ENCODE peak calls at places on chromosomes 12 and 14, in four cellular contexts. Y is K562, J is HL-60, Q is GM12878. P is an unnamed sample.

GRCh38 chr12:57834086-57834876 is 12.2 kb downstream of the CTDSP2 start:
- DNase-seq in Q (no peak), Y (no peak), J (no peak), P (no peak)

GRCh38 chr12:46219892-46220655 is 48.8 kb downstream of the SLC38A1 start:
- DNase-seq in J (peak), Q (no peak), Y (peak), P (no peak)

GRCh38 chr12:106078358-106079025 is 60.3 kb downstream of the NUAK1 start:
- DNase-seq in J (no peak), Q (no peak), Y (no peak), P (no peak)

GRCh38 chr12:120901818-120902217 is 2.3 kb downstream of the SPPL3 start:
- DNase-seq in Q (no peak), Y (no peak), J (no peak), P (no peak)

GRCh38 chr12:49227701-49228100 is 37.2 kb upstream of the TUBA1C start:
- DNase-seq in J (no peak), Q (no peak), Y (no peak), P (no peak)

GRCh38 chr12:93571360-93571853 is 1.1 kb upstream of the SOCS2 start:
- DNase-seq in J (no peak), Q (no peak), Y (peak), P (peak)

GRCh38 chr14:32693114-32693513 is 245.6 kb upstream of the NPAS3 start:
- DNase-seq in Q (no peak), J (no peak), Y (no peak), P (no peak)

GRCh38 chr14:30656190-30656632 is 34.1 kb downstream of the SCFD1 start:
- DNase-seq in J (peak), Y (no peak), Q (peak), P (no peak)

GRCh38 chr14:102711946-102712345 is 65.3 kb upstream of the TRAF3 start:
- DNase-seq in Y (no peak), Q (no peak), J (no peak), P (no peak)

GRCh38 chr12:93624595-93625294 is 52.3 kb downstream of the SOCS2 start:
- DNase-seq in Y (peak), Q (peak), J (no peak), P (no peak)

GRCh38 chr12:78359530-78359929 is 505.0 kb upstream of the SYT1 start:
- DNase-seq in Y (no peak), J (no peak), Q (no peak), P (no peak)

GRCh38 chr14:56514663-56515371 is 64.8 kb upstream of the TMEM260 start:
- DNase-seq in Y (peak), Q (no peak), J (no peak), P (no peak)

GRCh38 chr14:92362781-92363235 is 39.8 kb downstream of the SLC24A4 start:
- DNase-seq in J (no peak), Y (no peak), Q (no peak), P (no peak)

GRCh38 chr12:4355843-4356327 is 23.6 kb downstream of the FGF23 start:
- DNase-seq in Y (peak), J (peak), Q (no peak), P (no peak)

GRCh38 chr14:71539660-71540285 is 392.5 kb upstream of the RGS6 start:
- DNase-seq in Y (no peak), J (no peak), Q (no peak), P (no peak)

GRCh38 chr14:91158091-91158790 is 44.4 kb downstream of the DGLUCY start:
- DNase-seq in Y (no peak), J (no peak), Q (no peak), P (no peak)

GRCh38 chr12:13179159-13180074 is 17.1 kb upstream of the EMP1 start:
- DNase-seq in Y (no peak), Q (no peak), J (peak), P (no peak)

GRCh38 chr12:108826807-108827721 is 30.3 kb downstream of the SSH1 start:
- DNase-seq in Y (no peak), Q (no peak), J (no peak), P (no peak)

GRCh38 chr12:90940872-90941499 is 14.0 kb downstream of the CCER1 start:
- DNase-seq in Y (peak), J (peak), Q (no peak), P (no peak)

GRCh38 chr14:74510955-74511354 is 17.4 kb downstream of the ISCA2 start:
- DNase-seq in Q (no peak), J (no peak), Y (no peak), P (no peak)

GRCh38 chr12:82728710-82729109 is 42.0 kb downstream of the TMTC2 start:
- DNase-seq in Q (no peak), Y (no peak), J (no peak), P (no peak)

GRCh38 chr14:58133739-58134138 is 18.3 kb downstream of the ARMH4 start:
- DNase-seq in Q (no peak), Y (no peak), J (no peak), P (no peak)

GRCh38 chr12:131828671-131829350 is 618 bp downstream of the MMP17 start:
- DNase-seq in Q (no peak), Y (peak), J (no peak), P (no peak)

GRCh38 chr14:35414365-35414764 is 9.8 kb upstream of the NFKBIA start:
- DNase-seq in J (no peak), Q (no peak), Y (no peak), P (no peak)

GRCh38 chr12:45745861-45746277 is 16.4 kb downstream of the ARID2 start:
- DNase-seq in Q (no peak), J (no peak), Y (no peak), P (no peak)

GRCh38 chr14:100692859-100693558 is 33.7 kb upstream of the DLK1 start:
- DNase-seq in J (no peak), Y (no peak), Q (no peak), P (no peak)

GRCh38 chr12:78018939-78019338 is 188.2 kb downstream of the NAV3 start:
- DNase-seq in Q (no peak), J (peak), Y (no peak), P (no peak)

GRCh38 chr12:93763746-93764147 is 86.6 kb downstream of the CRADD start:
- DNase-seq in J (no peak), Q (no peak), Y (no peak), P (no peak)

GRCh38 chr14:31090872-31091764 is 64.9 kb upstream of the STRN3 start:
- DNase-seq in J (peak), Y (no peak), Q (no peak), P (no peak)

GRCh38 chr14:79294506-79294905 is 916.8 kb downstream of the DIO2 start:
- DNase-seq in Y (no peak), J (no peak), Q (no peak), P (no peak)

GRCh38 chr14:33647385-33647786 is 303.5 kb downstream of the EGLN3 start:
- DNase-seq in J (no peak), Y (no peak), Q (no peak), P (no peak)

GRCh38 chr12:107379852-107380567 is 286.7 kb upstream of the CRY1 start:
- DNase-seq in J (no peak), Y (no peak), Q (no peak), P (no peak)

GRCh38 chr14:53325176-53325806 is 172.2 kb upstream of the DDHD1 start:
- DNase-seq in Q (no peak), J (no peak), Y (no peak), P (no peak)

GRCh38 chr14:66121859-66122258 is 364.3 kb upstream of the CCDC196 start:
- DNase-seq in Y (no peak), J (no peak), Q (no peak), P (no peak)

GRCh38 chr12:118986043-118986442 is 4.7 kb downstream of the SRRM4 start:
- DNase-seq in J (no peak), Q (no peak), Y (no peak), P (no peak)

GRCh38 chr12:2555487-2556082 is 239.2 kb upstream of the FKBP4 start:
- DNase-seq in Y (no peak), J (no peak), Q (no peak), P (no peak)

GRCh38 chr12:2553388-2554126 is 241.2 kb upstream of the FKBP4 start:
- DNase-seq in J (no peak), Y (no peak), Q (no peak), P (no peak)

GRCh38 chr12:2561367-2561766 is 233.4 kb upstream of the FKBP4 start:
- DNase-seq in Y (no peak), Q (no peak), J (peak), P (no peak)

GRCh38 chr12:2559931-2560715 is 234.6 kb upstream of the FKBP4 start:
- DNase-seq in Y (no peak), Q (no peak), J (no peak), P (no peak)

DNA sequence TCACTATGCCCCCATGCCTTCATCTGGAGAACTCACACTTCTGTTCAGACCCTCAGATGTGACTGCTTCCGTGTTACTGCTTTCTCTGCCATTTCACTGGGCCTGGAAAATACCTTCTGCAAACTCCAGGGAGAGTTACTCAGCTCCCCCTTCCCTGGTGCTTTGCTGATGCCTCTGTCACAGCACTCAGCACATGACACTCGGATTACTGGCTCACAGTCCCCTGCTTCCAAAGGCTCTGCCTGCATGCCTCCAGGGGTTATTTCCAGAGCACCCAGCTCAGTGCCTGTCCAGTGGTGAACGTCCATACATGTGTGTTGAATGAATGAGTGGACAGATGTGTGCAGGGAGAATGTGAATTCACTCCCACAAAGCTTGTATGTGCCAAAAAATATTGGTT is 237.2 kb upstream of the FKBP4 start:
- DNase-seq in J (no peak), Y (no peak), Q (no peak), P (no peak)
- TF ChIP-seq SPI1 in J (no peak), Y (no peak), Q (no peak), P (no peak)

GRCh38 chr12:98951401-98951800 is 306.3 kb downstream of the APAF1 start:
- DNase-seq in J (no peak), Q (no peak), Y (no peak), P (no peak)

GRCh38 chr12:98954506-98954905 is 309.4 kb downstream of the APAF1 start:
- DNase-seq in Y (no peak), J (no peak), Q (no peak), P (no peak)

GRCh38 chr12:98955284-98955683 is 310.2 kb downstream of the APAF1 start:
- DNase-seq in Y (peak), Q (no peak), J (peak), P (no peak)
- TF ChIP-seq SPI1 in Y (no peak), Q (no peak), J (no peak), P (no peak)

GRCh38 chr12:54075974-54076373 is 22.3 kb downstream of the HOXC4 start:
- DNase-seq in Q (no peak), J (no peak), Y (no peak), P (no peak)
- TF ChIP-seq SPI1 in Q (no peak), J (no peak), Y (no peak), P (no peak)

GRCh38 chr14:99505089-99505488 is 23.9 kb downstream of the CCNK start:
- DNase-seq in Y (no peak), J (no peak), Q (no peak), P (no peak)
- TF ChIP-seq SPI1 in Y (no peak), J (no peak), Q (no peak), P (no peak)

GRCh38 chr12:88448337-88448944 is 131.8 kb downstream of the KITLG start:
- DNase-seq in J (no peak), Q (no peak), Y (no peak), P (no peak)
- TF ChIP-seq SPI1 in J (no peak), Q (no peak), Y (no peak), P (no peak)

GRCh38 chr12:9752145-9752717 is 8.5 kb downstream of the CD69 start:
- DNase-seq in Q (no peak), Y (no peak), J (no peak), P (no peak)

GRCh38 chr12:9753042-9753820 is 7.5 kb downstream of the CD69 start:
- DNase-seq in J (no peak), Q (no peak), Y (no peak), P (no peak)

GRCh38 chr12:9754097-9754964 is 6.4 kb downstream of the CD69 start:
- DNase-seq in Y (no peak), Q (no peak), J (no peak), P (no peak)

GRCh38 chr12:9751204-9752144 is 9.2 kb downstream of the CD69 start:
- DNase-seq in J (peak), Q (no peak), Y (peak), P (no peak)

DNA sequence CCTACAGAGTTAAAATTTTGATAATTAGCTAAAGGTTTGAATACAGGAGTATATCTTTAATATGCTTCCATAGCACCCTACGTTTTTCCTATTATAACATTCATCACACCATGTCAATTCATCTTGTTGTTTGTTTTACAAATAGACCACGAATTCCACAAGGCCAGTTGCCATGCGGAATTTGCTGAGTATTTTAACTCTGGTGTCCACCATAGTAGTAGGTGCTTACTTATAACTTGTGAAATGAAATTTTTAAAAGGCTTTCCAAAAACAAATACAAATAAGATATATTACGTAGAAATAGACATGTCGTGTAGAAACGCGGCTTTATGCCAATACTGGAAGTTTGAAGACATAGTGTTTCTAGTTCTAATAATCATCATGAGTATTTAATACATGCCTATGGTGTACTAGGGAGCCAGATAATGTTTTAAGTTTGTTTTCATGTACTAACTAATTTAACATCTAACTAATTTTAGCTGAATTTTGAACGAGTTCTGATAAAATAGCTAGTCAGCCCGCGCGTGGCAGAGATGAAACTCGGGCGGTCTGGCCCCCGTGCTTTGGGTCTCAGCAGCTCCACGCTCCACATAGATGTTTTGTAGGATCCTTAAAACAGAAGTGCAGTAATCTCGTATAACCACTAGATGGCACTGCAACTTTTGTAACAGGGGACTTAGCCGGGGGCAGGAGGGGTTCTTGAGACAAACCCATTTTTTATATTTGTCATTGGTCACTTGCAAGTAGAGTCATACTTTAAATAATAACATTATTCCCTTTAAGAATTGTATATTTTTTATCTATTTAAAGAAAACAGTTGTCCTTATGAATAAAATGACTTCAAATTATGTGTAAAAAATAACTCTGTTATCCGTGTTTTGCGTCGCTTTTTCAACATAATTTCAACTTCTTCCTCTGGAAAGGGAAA is 10.2 kb downstream of the CD69 start:
- DNase-seq in Y (peak), Q (no peak), J (peak), P (no peak)
- TF ChIP-seq SPI1 in Y (no peak), Q (peak), J (peak), P (peak)

GRCh38 chr14:81400202-81400678 is at the start of gene STON2:
- DNase-seq in Y (peak), J (no peak), Q (no peak), P (no peak)
- TF ChIP-seq SPI1 in Y (no peak), J (no peak), Q (no peak), P (no peak)

GRCh38 chr12:75834591-75834990 is 197.0 kb downstream of the PHLDA1 start:
- DNase-seq in Y (no peak), J (no peak), Q (no peak), P (no peak)
- TF ChIP-seq SPI1 in Y (no peak), J (no peak), Q (no peak), P (no peak)

GRCh38 chr12:96395236-96395635 is 5.0 kb downstream of the CDK17 start:
- DNase-seq in Q (no peak), J (no peak), Y (no peak), P (no peak)
- TF ChIP-seq SPI1 in Q (no peak), J (no peak), Y (no peak), P (no peak)